ENCODE peak calls at places on chromosome 3, in four cellular contexts. A is activated T-helper 1 cell treated with Interleukin-2 at 50 U/mL for 16 hours, I is HL-60, Z is SW 1271. L is an unnamed sample.
A peak's percentile ranks its signal among the peaks of the same experiment; 100 is the strongest.

GRCh38 chr3:97009427-97010019 is 195.1 kb downstream of the EPHA6 start:
- DNase-seq in A (no peak), I (no peak), Z (no peak), L (no peak)

GRCh38 chr3:5197022-5197421 is 9.5 kb downstream of the EDEM1 start:
- DNase-seq in A (no peak), I (no peak), Z (peak; percentile 42), L (no peak)

GRCh38 chr3:136193273-136194043 is 2.7 kb downstream of the MSL2 start:
- DNase-seq in A (no peak), I (peak; percentile 52), Z (peak; percentile 12), L (no peak)

GRCh38 chr3:125192190-125193035 is 20.1 kb downstream of the SLC12A8 start:
- DNase-seq in A (no peak), I (no peak), Z (no peak), L (no peak)

GRCh38 chr3:14424711-14425573 is 22.5 kb downstream of the SLC6A6 start:
- DNase-seq in A (peak; percentile 21), I (no peak), Z (no peak), L (no peak)

GRCh38 chr3:128487813-128488635 is 5.0 kb downstream of the GATA2 start:
- DNase-seq in A (no peak), I (peak; percentile 67), Z (peak; percentile 84), L (no peak)

GRCh38 chr3:188915137-188915536 is 256.6 kb upstream of the TPRG1 start:
- DNase-seq in A (no peak), I (no peak), Z (no peak), L (no peak)

GRCh38 chr3:184727357-184728060 is 15.6 kb upstream of the MAGEF1 start:
- DNase-seq in A (no peak), I (peak; percentile 57), Z (peak; percentile 51), L (no peak)

GRCh38 chr3:2659896-2660295 is 450.3 kb downstream of the IL5RA start:
- DNase-seq in A (no peak), I (no peak), Z (no peak), L (no peak)

GRCh38 chr3:126135056-126135397 is 45.4 kb downstream of the ALDH1L1 start:
- DNase-seq in A (no peak), I (no peak), Z (no peak), L (no peak)